ENCODE peak calls at places on chromosome 19, in four cellular contexts. O is fibroblast of mammary gland, L is T-helper 17 cell, B is BJ. R is an unnamed sample.

GRCh38 chr19:17391371-17392151 is 2.4 kb downstream of the CCDC194 start:
- DNase-seq in O (no peak), L (no peak), B (no peak), R (no peak)

GRCh38 chr19:1355258-1355973 is 28.3 kb upstream of the NDUFS7 start:
- DNase-seq in O (peak), L (no peak), B (no peak), R (no peak)

GRCh38 chr19:55345818-55346724 is 6.4 kb downstream of the KMT5C start:
- DNase-seq in O (peak), L (no peak), B (no peak), R (no peak)

GRCh38 chr19:926595-927043 is 784 bp downstream of the ARID3A start:
- DNase-seq in O (peak), L (no peak), B (no peak), R (peak)

GRCh38 chr19:5718579-5719273 is 1.2 kb downstream of the LONP1 start:
- DNase-seq in O (peak), L (no peak), B (peak), R (peak)

GRCh38 chr19:18223860-18224524 is 2.2 kb downstream of the PDE4C start:
- DNase-seq in O (no peak), L (no peak), B (no peak), R (no peak)

GRCh38 chr19:47798904-47799266 is 5.5 kb downstream of the TPRX1 start:
- DNase-seq in O (no peak), L (no peak), B (no peak), R (no peak)

GRCh38 chr19:12749938-12750521 is 1.6 kb upstream of the BEST2 start:
- DNase-seq in O (peak), L (no peak), B (no peak), R (peak)

GRCh38 chr19:10718205-10719196 is 622 bp downstream of the DNM2 start:
- DNase-seq in O (peak), L (no peak), B (no peak), R (peak)

GRCh38 chr19:2341987-2342386 is 13.5 kb downstream of the SPPL2B start:
- DNase-seq in O (no peak), L (no peak), B (no peak), R (no peak)

GRCh38 chr19:40519352-40520322 is 52.8 kb downstream of the SPTBN4 start:
- DNase-seq in O (no peak), L (no peak), B (no peak), R (peak)

GRCh38 chr19:18992696-18993095 is 40.6 kb downstream of the SUGP2 start:
- DNase-seq in O (no peak), L (no peak), B (no peak), R (no peak)

GRCh38 chr19:40588110-40588854 is 11.6 kb downstream of the SHKBP1 start:
- DNase-seq in O (peak), L (no peak), B (no peak), R (no peak)

GRCh38 chr19:19655641-19656343 is 7.7 kb downstream of the ATP13A1 start:
- DNase-seq in O (no peak), L (no peak), B (no peak), R (no peak)

GRCh38 chr19:39846678-39847486 is 703 bp upstream of the FBL start:
- DNase-seq in O (no peak), L (no peak), B (no peak), R (no peak)

GRCh38 chr19:45251452-45252354 is 632 bp downstream of the MARK4 start:
- DNase-seq in O (no peak), L (no peak), B (no peak), R (no peak)

GRCh38 chr19:40667602-40668001 is 22.8 kb downstream of the NUMBL start:
- DNase-seq in O (no peak), L (no peak), B (no peak), R (no peak)

GRCh38 chr19:41932259-41933130 is 4.2 kb upstream of the ERFL start:
- DNase-seq in O (no peak), L (no peak), B (no peak), R (no peak)

GRCh38 chr19:2495130-2495641 is 19.3 kb downstream of the GADD45B start:
- DNase-seq in O (peak), L (no peak), B (no peak), R (peak)

GRCh38 chr19:52229524-52229923 is 39.7 kb downstream of the PPP2R1A start:
- DNase-seq in O (no peak), L (no peak), B (no peak), R (no peak)

GRCh38 chr19:29587518-29587986 is 18.5 kb upstream of the POP4 start:
- DNase-seq in O (peak), L (peak), B (peak), R (peak)

GRCh38 chr19:2039959-2040646 is 10.9 kb downstream of the MKNK2 start:
- DNase-seq in O (no peak), L (no peak), B (no peak), R (no peak)

GRCh38 chr19:29724102-29724641 is 9.1 kb upstream of the C19orf12 start:
- DNase-seq in O (no peak), L (no peak), B (no peak), R (no peak)

GRCh38 chr19:11181488-11181887 is 15.9 kb downstream of the KANK2 start:
- DNase-seq in O (no peak), L (no peak), B (no peak), R (no peak)

GRCh38 chr19:33512021-33512420 is 9.6 kb downstream of the PEPD start:
- DNase-seq in O (no peak), L (no peak), B (no peak), R (no peak)

GRCh38 chr19:53927745-53928144 is 18.7 kb downstream of the CACNG7 start:
- DNase-seq in O (peak), L (peak), B (no peak), R (no peak)

GRCh38 chr19:2150794-2151338 is 500 bp downstream of the AP3D1 start:
- DNase-seq in O (no peak), L (peak), B (no peak), R (no peak)

GRCh38 chr19:37403403-37403802 is 32.5 kb downstream of the ZNF527 start:
- DNase-seq in O (no peak), L (no peak), B (no peak), R (no peak)

GRCh38 chr19:30391554-30392551 is 19.7 kb downstream of the ZNF536 start:
- DNase-seq in O (no peak), L (no peak), B (peak), R (no peak)

GRCh38 chr19:16139752-16140151 is 3.7 kb upstream of the HSH2D start:
- DNase-seq in O (no peak), L (no peak), B (no peak), R (no peak)

R was measured in HCEC 1CT.